ENCODE peak calls at places on chromosomes 6 and 20, in four cellular contexts. One of them, this sample, is unnamed.

GRCh38 chr6:44606976-44607375 is 219.5 kb downstream of the CDC5L start:
- DNase-seq in astrocyte of the spinal cord: no peak
- DNase-seq in midbrain: no peak
- DNase-seq in transverse colon: no peak
- DNase-seq in this sample: no peak

GRCh38 chr20:56518126-56518525 is 6.4 kb upstream of the FAM209A start:
- DNase-seq in astrocyte of the spinal cord: no peak
- DNase-seq in midbrain: no peak
- DNase-seq in transverse colon: no peak
- DNase-seq in this sample: no peak

GRCh38 chr6:156842598-156843250 is 65.5 kb downstream of the ARID1B start:
- DNase-seq in astrocyte of the spinal cord: no peak
- DNase-seq in midbrain: no peak
- DNase-seq in transverse colon: no peak
- DNase-seq in this sample: no peak

GRCh38 chr6:150579611-150580010 is 20.1 kb upstream of the PLEKHG1 start:
- DNase-seq in astrocyte of the spinal cord: no peak
- DNase-seq in midbrain: no peak
- DNase-seq in transverse colon: no peak
- DNase-seq in this sample: peak

GRCh38 chr20:53880108-53880641 is 190.2 kb downstream of the BCAS1 start:
- DNase-seq in astrocyte of the spinal cord: no peak
- DNase-seq in midbrain: no peak
- DNase-seq in transverse colon: no peak
- DNase-seq in this sample: no peak

GRCh38 chr6:74899416-74899815 is 306.4 kb downstream of the COL12A1 start:
- DNase-seq in astrocyte of the spinal cord: peak
- DNase-seq in midbrain: no peak
- DNase-seq in transverse colon: no peak
- DNase-seq in this sample: no peak

GRCh38 chr6:7535498-7535897 is 6.0 kb upstream of the DSP start:
- DNase-seq in astrocyte of the spinal cord: peak
- DNase-seq in midbrain: no peak
- DNase-seq in transverse colon: no peak
- DNase-seq in this sample: no peak

GRCh38 chr6:125169058-125169457 is 15.5 kb downstream of the TPD52L1 start:
- DNase-seq in astrocyte of the spinal cord: no peak
- DNase-seq in midbrain: no peak
- DNase-seq in transverse colon: no peak
- DNase-seq in this sample: no peak

GRCh38 chr20:62832212-62832922 is 15.5 kb downstream of the COL9A3 start:
- DNase-seq in astrocyte of the spinal cord: no peak
- DNase-seq in midbrain: peak
- DNase-seq in transverse colon: peak
- DNase-seq in this sample: peak

GRCh38 chr6:166471797-166472260 is 89.1 kb upstream of the MPC1 start:
- DNase-seq in astrocyte of the spinal cord: no peak
- DNase-seq in midbrain: no peak
- DNase-seq in transverse colon: no peak
- DNase-seq in this sample: no peak

GRCh38 chr6:162200036-162200435 is 527.5 kb downstream of the PRKN start:
- DNase-seq in astrocyte of the spinal cord: no peak
- DNase-seq in midbrain: no peak
- DNase-seq in transverse colon: no peak
- DNase-seq in this sample: peak

GRCh38 chr20:51565741-51566140 is 23.2 kb upstream of the NFATC2 start:
- DNase-seq in astrocyte of the spinal cord: peak
- DNase-seq in midbrain: no peak
- DNase-seq in transverse colon: no peak
- DNase-seq in this sample: no peak

GRCh38 chr20:49529470-49529869 is 38.5 kb downstream of the PTGIS start:
- DNase-seq in astrocyte of the spinal cord: no peak
- DNase-seq in midbrain: no peak
- DNase-seq in transverse colon: no peak
- DNase-seq in this sample: no peak

GRCh38 chr20:24106801-24107158 is 118.2 kb upstream of the GGTLC1 start:
- DNase-seq in astrocyte of the spinal cord: no peak
- DNase-seq in midbrain: no peak
- DNase-seq in transverse colon: no peak
- DNase-seq in this sample: no peak

GRCh38 chr6:4997862-4998261 is 6.0 kb downstream of the RPP40 start:
- DNase-seq in astrocyte of the spinal cord: no peak
- DNase-seq in midbrain: no peak
- DNase-seq in transverse colon: no peak
- DNase-seq in this sample: no peak

GRCh38 chr20:3224681-3225421 is 14.1 kb downstream of the SLC4A11 start:
- DNase-seq in astrocyte of the spinal cord: no peak
- DNase-seq in midbrain: no peak
- DNase-seq in transverse colon: peak
- DNase-seq in this sample: no peak

GRCh38 chr20:3971145-3971544 is 44.2 kb downstream of the RNF24 start:
- DNase-seq in astrocyte of the spinal cord: no peak
- DNase-seq in midbrain: no peak
- DNase-seq in transverse colon: no peak
- DNase-seq in this sample: no peak

GRCh38 chr20:23127506-23128279 is 41.6 kb upstream of the CD93 start:
- DNase-seq in astrocyte of the spinal cord: no peak
- DNase-seq in midbrain: no peak
- DNase-seq in transverse colon: no peak
- DNase-seq in this sample: no peak

GRCh38 chr20:33407251-33407650 is 5.9 kb upstream of the CDK5RAP1 start:
- DNase-seq in astrocyte of the spinal cord: peak
- DNase-seq in midbrain: no peak
- DNase-seq in transverse colon: no peak
- DNase-seq in this sample: no peak

GRCh38 chr20:38001173-38001875 is 31.9 kb downstream of the TTI1 start:
- DNase-seq in astrocyte of the spinal cord: peak
- DNase-seq in midbrain: no peak
- DNase-seq in transverse colon: no peak
- DNase-seq in this sample: no peak

GRCh38 chr6:134921980-134922313 is 28.0 kb downstream of the ALDH8A1 start:
- DNase-seq in astrocyte of the spinal cord: no peak
- DNase-seq in midbrain: no peak
- DNase-seq in transverse colon: no peak
- DNase-seq in this sample: no peak

GRCh38 chr6:149840345-149841075 is 23.6 kb downstream of the LRP11 start:
- DNase-seq in astrocyte of the spinal cord: peak
- DNase-seq in midbrain: peak
- DNase-seq in transverse colon: peak
- DNase-seq in this sample: peak

GRCh38 chr6:148591656-148592055 is 155.2 kb upstream of the UST start:
- DNase-seq in astrocyte of the spinal cord: no peak
- DNase-seq in midbrain: no peak
- DNase-seq in transverse colon: no peak
- DNase-seq in this sample: no peak